ENCODE peak calls at places on chromosomes 1 and 21, in nine cellular contexts. A is ureter; I is stimulated activated CD8-positive, alpha-beta memory T cell treated with anti-CD3 and anti-CD28 coated beads, Interleukin-2, amount 100 ng/mL, for 48 hours; V is ovary; X is epithelial cell of esophagus; K is fibroblast of lung; T is fibroblast of the conjunctiva; R is cardiac fibroblast; U is B cell. M is an unnamed sample.

GRCh38 chr21:45877821-45878469 is 103.6 kb upstream of the COL6A1 start:
- DNase-seq in I (no peak), R (peak), V (no peak), K (no peak), T (no peak), X (no peak), U (no peak), A (no peak), M (peak)

GRCh38 chr1:19066248-19066873 is 109.9 kb upstream of the IFFO2 start:
- DNase-seq in U (no peak), T (no peak), X (peak), V (no peak), K (no peak), A (no peak), R (peak), I (no peak), M (peak)

GRCh38 chr1:83065952-83066727 is 932.8 kb downstream of the TTLL7 start:
- DNase-seq in I (no peak), U (no peak), X (no peak), R (no peak), K (peak), T (no peak), V (no peak), A (no peak), M (no peak)

GRCh38 chr1:15195420-15196052 is 42.0 kb downstream of the TMEM51 start:
- DNase-seq in K (no peak), U (no peak), A (no peak), X (peak), T (no peak), R (no peak), I (no peak), V (peak), M (no peak)

GRCh38 chr1:26607191-26607590 is 77.6 kb downstream of the RPS6KA1 start:
- DNase-seq in R (peak), T (no peak), X (peak), U (no peak), A (no peak), I (no peak), K (no peak), V (no peak), M (no peak)

GRCh38 chr1:215273838-215274516 is 191.4 kb downstream of the KCNK2 start:
- DNase-seq in V (no peak), T (peak), U (no peak), K (peak), X (peak), R (peak), I (no peak), A (no peak), M (no peak)

GRCh38 chr1:116764466-116764896 is 10.3 kb downstream of the CD2 start:
- DNase-seq in X (no peak), A (no peak), I (no peak), V (no peak), K (no peak), T (no peak), U (no peak), R (no peak), M (no peak)

GRCh38 chr1:218779341-218779831 is 394.3 kb upstream of the LYPLAL1 start:
- DNase-seq in A (no peak), U (no peak), X (peak), K (no peak), V (no peak), R (no peak), I (no peak), T (no peak), M (no peak)

GRCh38 chr1:56411484-56412180 is 167.7 kb downstream of the PLPP3 start:
- DNase-seq in V (no peak), R (no peak), T (no peak), A (no peak), K (no peak), X (no peak), I (no peak), U (no peak), M (peak)

GRCh38 chr1:223203011-223203410 is 60.0 kb upstream of the TLR5 start:
- DNase-seq in R (no peak), A (no peak), X (no peak), U (no peak), K (no peak), V (no peak), I (no peak), T (no peak), M (no peak)

GRCh38 chr1:153587314-153587713 is 21.7 kb upstream of the S100A2 start:
- DNase-seq in I (no peak), U (no peak), X (no peak), K (no peak), R (no peak), A (no peak), T (no peak), V (no peak), M (no peak)

GRCh38 chr1:21703318-21703963 is 34.3 kb upstream of the RAP1GAP start:
- DNase-seq in K (peak), R (peak), I (no peak), T (peak), X (peak), V (no peak), A (no peak), U (peak), M (peak)

GRCh38 chr1:32783851-32784250 is 33.3 kb downstream of the YARS1 start:
- DNase-seq in V (no peak), T (no peak), X (no peak), I (no peak), K (no peak), A (no peak), U (no peak), R (no peak), M (no peak)

M was measured in MG63.